ENCODE peak calls at places on chromosomes 6 and 20, in eight cellular contexts. F, T, P, E, H, U, G and A are unnamed samples.

GRCh38 chr6:78810698-78811097 is 56.7 kb upstream of the IRAK1BP1 start:
- DNase-seq in P (no peak), T (no peak), H (no peak), G (no peak), U (peak; percentile 31), F (peak; percentile 50), E (peak; percentile 17), A (no peak)

GRCh38 chr6:158023597-158023939 is 41.9 kb downstream of the SYNJ2 start:
- DNase-seq in H (no peak), T (no peak), U (no peak), F (no peak), G (no peak), E (no peak), P (no peak), A (no peak)

GRCh38 chr6:92667843-92668242 is 751.5 kb downstream of the EPHA7 start:
- DNase-seq in G (no peak), U (peak; percentile 18), T (peak; percentile 3), H (no peak), E (peak; percentile 20), P (no peak), F (no peak), A (no peak)

GRCh38 chr20:10219452-10219791 is 792 bp downstream of the SNAP25 start:
- DNase-seq in G (peak; percentile 61), F (peak; percentile 61), E (peak; percentile 60), P (peak; percentile 66), T (peak; percentile 73), H (peak; percentile 90), U (peak; percentile 53), A (peak; percentile 84)

GRCh38 chr20:17083738-17084137 is 143.1 kb upstream of the PCSK2 start:
- DNase-seq in U (peak; percentile 10), F (no peak), P (no peak), E (no peak), T (peak; percentile 67), H (no peak), G (no peak), A (no peak)

GRCh38 chr6:46989384-46989783 is 52.7 kb downstream of the ADGRF1 start:
- DNase-seq in H (peak; percentile 41), U (no peak), G (no peak), E (no peak), F (no peak), T (no peak), P (no peak), A (peak; percentile 64)

GRCh38 chr6:147204843-147205311 is 660 bp downstream of the STXBP5 start:
- DNase-seq in F (no peak), P (no peak), E (peak; percentile 18), G (no peak), H (no peak), T (no peak), U (peak; percentile 10), A (no peak)

GRCh38 chr6:130223508-130223907 is 757 bp upstream of the SAMD3 start:
- DNase-seq in H (no peak), G (no peak), E (no peak), F (no peak), T (no peak), U (no peak), P (no peak), A (no peak)

GRCh38 chr6:43276180-43277082 is 21.6 kb upstream of the SLC22A7 start:
- DNase-seq in G (no peak), F (no peak), T (no peak), U (no peak), H (no peak), P (no peak), E (peak; percentile 6), A (no peak)

GRCh38 chr6:151647871-151648639 is 154.2 kb downstream of the CCDC170 start:
- DNase-seq in U (no peak), G (no peak), F (no peak), T (peak; percentile 95), H (peak; percentile 26), E (no peak), P (no peak), A (no peak)

GRCh38 chr6:54019860-54020259 is 91.4 kb upstream of the MLIP start:
- DNase-seq in H (no peak), G (no peak), U (no peak), E (no peak), F (no peak), T (no peak), P (no peak), A (no peak)

GRCh38 chr6:157203312-157203744 is 120.0 kb downstream of the TMEM242 start:
- DNase-seq in F (no peak), P (no peak), U (no peak), G (no peak), T (no peak), E (peak; percentile 17), H (no peak), A (no peak)

GRCh38 chr6:43780293-43780692 is 10.3 kb downstream of the VEGFA start:
- DNase-seq in U (no peak), T (no peak), E (no peak), F (no peak), G (no peak), H (no peak), P (no peak), A (no peak)

GRCh38 chr6:113734886-113735481 is 122.2 kb upstream of the MARCKS start:
- DNase-seq in H (no peak), P (no peak), U (peak; percentile 45), T (no peak), G (no peak), E (peak; percentile 65), F (no peak), A (no peak)

GRCh38 chr6:170271771-170272314 is 19.0 kb downstream of the DLL1 start:
- DNase-seq in G (peak; percentile 34), T (no peak), U (no peak), H (no peak), P (no peak), F (no peak), E (no peak), A (no peak)

GRCh38 chr6:16690244-16691142 is 70.8 kb downstream of the ATXN1 start:
- DNase-seq in G (no peak), F (no peak), E (peak; percentile 68), P (no peak), U (peak; percentile 64), T (no peak), H (no peak), A (no peak)

GRCh38 chr20:43532416-43533055 is 25.0 kb downstream of the L3MBTL1 start:
- DNase-seq in T (no peak), U (no peak), G (no peak), H (no peak), P (no peak), E (no peak), F (no peak), A (no peak)

GRCh38 chr6:133764011-133764812 is 124.7 kb upstream of the TCF21 start:
- DNase-seq in E (peak; percentile 79), U (peak; percentile 79), T (no peak), F (no peak), H (no peak), P (no peak), G (peak; percentile 46), A (no peak)

GRCh38 chr20:59955131-59955796 is 3.0 kb upstream of the CDH26 start:
- DNase-seq in U (no peak), P (no peak), E (no peak), F (no peak), H (no peak), G (no peak), T (peak; percentile 70), A (no peak)

GRCh38 chr20:36181934-36182603 is 27.5 kb downstream of the EPB41L1 start:
- DNase-seq in T (no peak), H (no peak), P (no peak), E (peak; percentile 22), G (no peak), F (no peak), U (peak; percentile 87), A (no peak)

GRCh38 chr6:161829186-161829794 is 555.4 kb upstream of the AGPAT4 start:
- DNase-seq in T (no peak), H (no peak), P (no peak), F (no peak), G (no peak), E (no peak), U (no peak), A (no peak)

GRCh38 chr6:163250122-163250521 is 164.4 kb upstream of the QKI start:
- DNase-seq in F (no peak), T (no peak), H (no peak), E (no peak), U (no peak), G (no peak), P (no peak), A (no peak)

DNA sequence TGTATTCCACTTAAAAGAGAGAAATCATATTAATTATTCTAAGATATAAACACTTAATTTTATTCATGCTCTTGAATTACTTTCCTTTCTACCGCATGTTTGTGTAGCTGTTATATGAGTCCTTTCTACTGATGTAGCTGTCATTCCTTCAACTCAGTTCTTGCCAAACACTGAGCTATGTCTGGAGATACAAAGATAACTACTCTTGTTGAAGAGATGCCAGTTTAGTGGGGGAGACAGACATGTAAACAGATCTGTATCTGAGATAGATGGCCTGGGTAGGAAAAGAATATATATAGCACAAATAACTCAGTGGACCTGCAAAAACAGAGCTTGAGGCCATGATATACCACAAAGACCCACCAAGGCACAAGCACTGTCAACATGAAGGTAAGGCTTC is 157.3 kb downstream of the BTBD9 start:
- DNase-seq in G (no peak), U (peak; percentile 22), H (no peak), F (no peak), T (no peak), E (peak; percentile 62), P (no peak), A (no peak)
- H3K36me3 ChIP-seq in G (no peaks in the 10 kb centered on the region), U (no peaks in the 10 kb centered on the region), H (no peaks in the 10 kb centered on the region), F (no peaks in the 10 kb centered on the region), T (no peaks in the 10 kb centered on the region), E (no peaks in the 10 kb centered on the region), P (no peaks in the 10 kb centered on the region), A (no peaks in the 10 kb centered on the region)

GRCh38 chr20:51801220-51801991 is 915 bp downstream of the SALL4 start:
- DNase-seq in U (no peak), F (no peak), P (no peak), H (no peak), T (peak; percentile 83), E (no peak), G (no peak), A (no peak)
- H3K4me1 ChIP-seq in U (peaks cover 5% of the 10 kb centered on the region), F (peaks cover 17% of the 10 kb centered on the region), P (peaks cover 8% of the 10 kb centered on the region), H (peaks cover 6% of the 10 kb centered on the region), T (peaks cover 6% of the 10 kb centered on the region), E (peaks cover 26% of the 10 kb centered on the region), G (peaks cover 26% of the 10 kb centered on the region), A (peaks cover 11% of the 10 kb centered on the region)

DNA sequence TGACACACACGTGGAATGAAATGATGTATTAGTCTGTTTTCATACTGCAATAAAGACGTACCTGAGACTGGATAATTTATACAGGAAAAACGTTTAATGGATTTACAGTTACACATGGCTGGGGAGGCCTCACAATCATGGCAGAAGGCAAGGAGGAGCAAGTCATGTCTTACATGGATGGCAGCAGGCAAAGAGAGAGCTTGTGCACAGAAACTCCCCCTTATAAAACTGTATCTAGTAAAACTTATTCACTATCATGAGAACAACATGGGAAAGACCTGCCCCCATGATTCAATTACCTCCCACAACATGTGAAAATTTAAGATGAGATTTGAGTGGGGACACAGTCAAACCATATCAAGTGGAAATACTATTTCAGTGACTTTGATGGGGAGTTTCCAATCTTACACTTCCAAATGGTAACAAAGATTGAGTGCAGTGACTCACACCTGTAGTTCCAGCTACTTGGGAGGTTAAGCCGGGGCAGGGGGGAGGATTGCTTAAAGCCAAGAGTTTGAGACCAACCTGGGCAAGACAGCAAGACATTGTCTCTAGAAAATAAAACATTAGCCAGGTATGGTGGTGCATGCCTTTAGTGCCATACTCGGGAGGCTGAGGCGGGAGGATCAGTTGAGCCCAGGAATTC is 8.2 kb upstream of the LY86 start:
- DNase-seq in F (no peak), T (no peak), H (no peak), E (no peak), G (no peak), P (no peak), U (no peak), A (no peak)
- H3K36me3 ChIP-seq in F (no peaks in the 10 kb centered on the region), T (no peaks in the 10 kb centered on the region), H (no peaks in the 10 kb centered on the region), E (no peaks in the 10 kb centered on the region), G (no peaks in the 10 kb centered on the region), P (no peaks in the 10 kb centered on the region), U (no peaks in the 10 kb centered on the region), A (no peaks in the 10 kb centered on the region)

GRCh38 chr20:1805816-1806215 is 89.4 kb upstream of the SIRPA start:
- DNase-seq in F (no peak), H (no peak), P (no peak), T (no peak), E (no peak), G (no peak), U (no peak), A (no peak)
- H3K4me1 ChIP-seq in F (peaks cover 11% of the 10 kb centered on the region), H (no peaks in the 10 kb centered on the region), P (peaks cover 20% of the 10 kb centered on the region), T (peaks cover 2% of the 10 kb centered on the region), E (peaks cover 33% of the 10 kb centered on the region), G (peaks cover 43% of the 10 kb centered on the region), U (peaks cover 24% of the 10 kb centered on the region), A (peaks cover 25% of the 10 kb centered on the region)